ENCODE peak calls at places on chromosomes 1 and 21, in seven cellular contexts. Y is IMR-90, U is tibial nerve, K is PC-3, W is NT2/D1, G is mammary epithelial cell, D is upper lobe of right lung. M is an unnamed sample.

GRCh38 chr1:73162576-73162975 is 880.2 kb upstream of the NEGR1 start:
- DNase-seq in U (no peak), W (no peak), G (peak; percentile 0), D (no peak), Y (no peak), K (no peak), M (no peak)

GRCh38 chr21:43318841-43319781 is 107.8 kb downstream of the SIK1 start:
- DNase-seq in U (peak; percentile 49), K (peak; percentile 62), D (no peak), G (peak; percentile 80), Y (peak; percentile 87), W (no peak), M (peak; percentile 87)

GRCh38 chr1:215405211-215405610 is 161.9 kb upstream of the KCTD3 start:
- DNase-seq in Y (peak; percentile 59), W (no peak), D (no peak), K (peak; percentile 32), G (no peak), U (no peak), M (no peak)

GRCh38 chr1:30984167-30984870 is 75.8 kb upstream of the SDC3 start:
- DNase-seq in U (no peak), G (no peak), W (no peak), K (no peak), D (no peak), Y (no peak), M (no peak)

GRCh38 chr1:51829058-51829457 is 49.5 kb downstream of the NRDC start:
- DNase-seq in D (no peak), U (no peak), K (peak; percentile 27), Y (no peak), W (no peak), G (peak; percentile 82), M (no peak)

GRCh38 chr1:192918259-192918658 is 109.4 kb downstream of the RGS2 start:
- DNase-seq in Y (no peak), K (peak; percentile 51), D (no peak), W (no peak), G (no peak), U (no peak), M (no peak)

GRCh38 chr1:96519851-96520281 is 201.7 kb upstream of the PTBP2 start:
- DNase-seq in G (no peak), Y (no peak), K (no peak), W (peak; percentile 57), U (no peak), D (no peak), M (no peak)

GRCh38 chr1:3922201-3922725 is 22.2 kb upstream of the C1orf174 start:
- DNase-seq in Y (no peak), D (peak; percentile 60), U (no peak), W (no peak), G (no peak), K (no peak), M (no peak)

GRCh38 chr1:227896710-227897655 is 50.7 kb downstream of the WNT9A start:
- DNase-seq in G (no peak), Y (no peak), W (no peak), K (no peak), U (no peak), D (peak; percentile 61), M (peak; percentile 3)

DNA sequence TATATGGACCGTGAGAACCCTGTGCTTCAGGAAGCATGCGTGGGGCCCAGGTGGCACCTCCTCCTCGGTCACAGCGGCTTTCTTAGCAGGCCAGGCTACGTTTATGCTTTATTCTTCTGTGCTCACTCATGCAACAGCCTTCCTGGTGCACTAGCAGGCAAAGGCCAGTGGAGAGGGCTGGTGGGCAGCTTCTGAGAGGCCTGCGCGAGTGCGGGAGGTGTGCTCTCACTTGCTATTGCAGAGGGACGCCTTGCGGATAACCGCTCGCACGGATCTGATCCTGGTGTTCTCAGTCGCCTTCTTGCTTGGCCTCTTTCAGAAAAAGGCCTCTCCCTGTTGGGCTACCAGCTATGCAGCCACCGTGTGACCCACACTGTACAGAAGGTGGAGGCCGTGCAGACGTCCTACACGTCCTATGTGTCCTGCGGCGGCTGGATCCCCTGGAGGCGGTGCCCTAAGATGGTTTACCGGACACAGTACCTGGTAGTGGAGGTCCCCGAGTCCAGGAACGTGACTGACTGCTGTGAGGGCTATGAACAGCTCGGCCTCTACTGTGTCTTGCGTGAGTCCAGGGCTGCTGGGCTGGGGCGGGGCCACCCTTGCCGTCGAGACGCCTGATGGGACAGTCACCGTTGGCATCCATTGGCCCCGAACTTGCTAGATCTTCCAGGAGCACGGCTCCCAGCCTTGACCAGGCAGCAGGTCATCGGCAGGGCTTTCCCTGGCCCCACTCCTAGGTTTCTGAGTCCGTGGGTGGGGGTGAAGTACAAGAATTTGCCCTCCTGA is 4.8 kb downstream of the UMODL1 start:
- DNase-seq in Y (no peak), W (no peak), D (peak; percentile 60), K (no peak), U (no peak), G (no peak), M (no peak)
- H3K4me1 ChIP-seq in Y (no peaks in the 10 kb centered on the region), W (peaks cover 10% of the 10 kb centered on the region), D (no peaks in the 10 kb centered on the region), K (no peaks in the 10 kb centered on the region), U (no peaks in the 10 kb centered on the region), G (peaks cover 11% of the 10 kb centered on the region), M (no peaks in the 10 kb centered on the region)

GRCh38 chr1:174265273-174265672 is 106.0 kb downstream of the RABGAP1L start:
- DNase-seq in Y (no peak), D (no peak), G (no peak), U (no peak), K (no peak), W (no peak), M (no peak)
- H3K4me3 ChIP-seq in Y (no peak overlapping the region), D (no peak overlapping the region), G (no peak overlapping the region), U (no peak overlapping the region), K (no peak overlapping the region), W (no peak overlapping the region), M (no peak overlapping the region)

GRCh38 chr1:160795951-160796383 is at the start of gene LY9:
- DNase-seq in D (no peak), G (no peak), Y (no peak), U (peak; percentile 10), K (no peak), W (no peak), M (no peak)
- H3K4me1 ChIP-seq in D (no peaks in the 10 kb centered on the region), G (no peaks in the 10 kb centered on the region), Y (no peaks in the 10 kb centered on the region), U (no peaks in the 10 kb centered on the region), K (peaks cover 2% of the 10 kb centered on the region), W (no peaks in the 10 kb centered on the region), M (no peaks in the 10 kb centered on the region)

GRCh38 chr1:212487774-212488435 is 55.2 kb downstream of the NENF start:
- DNase-seq in D (no peak), G (no peak), U (no peak), K (no peak), W (no peak), Y (no peak), M (no peak)
- H3K4me3 ChIP-seq in D (no peak overlapping the region), G (no peak overlapping the region), U (no peak overlapping the region), K (no peak overlapping the region), W (no peak overlapping the region), Y (no peak overlapping the region), M (no peak overlapping the region)

GRCh38 chr1:235933483-235934116 is 66.9 kb upstream of the LYST start:
- DNase-seq in U (no peak), W (no peak), D (peak; percentile 70), Y (no peak), G (no peak), K (no peak), M (no peak)

GRCh38 chr1:235938714-235939487 is 72.2 kb upstream of the LYST start:
- DNase-seq in K (no peak), G (no peak), D (no peak), Y (no peak), U (no peak), W (no peak), M (no peak)

GRCh38 chr1:235937123-235937522 is 70.4 kb upstream of the LYST start:
- DNase-seq in G (no peak), K (no peak), Y (no peak), W (no peak), D (no peak), U (no peak), M (no peak)

GRCh38 chr1:235933017-235933416 is 66.3 kb upstream of the LYST start:
- DNase-seq in W (no peak), U (no peak), Y (no peak), K (no peak), G (peak; percentile 82), D (no peak), M (no peak)

GRCh38 chr1:235935506-235936224 is 69.0 kb upstream of the LYST start:
- DNase-seq in U (peak; percentile 62), G (no peak), K (no peak), Y (no peak), W (no peak), D (no peak), M (no peak)
- H3K4me1 ChIP-seq in U (no peaks in the 10 kb centered on the region), G (peaks cover 33% of the 10 kb centered on the region), K (peaks cover 4% of the 10 kb centered on the region), Y (peaks cover 7% of the 10 kb centered on the region), W (no peaks in the 10 kb centered on the region), D (peaks cover 58% of the 10 kb centered on the region), M (no peaks in the 10 kb centered on the region)

M was measured in BE2C.